ENCODE peak calls at places on chromosomes 4 and X, in seven cellular contexts. One of them, this sample, is unnamed.

GRCh38 chr4:157128395-157128794 is 52.4 kb downstream of the GLRB start:
- DNase-seq in activated CD4-positive, alpha-beta T cell treated with anti-CD3 and anti-CD28 coated beads, Interleukin-2, amount 50 U/mL, for 1 hour: no peak
- DNase-seq in non-pigmented ciliary epithelial cell: no peak
- DNase-seq in ELR: peak
- DNase-seq in stimulated activated CD4-positive, alpha-beta T cell treated with anti-CD3 and anti-CD28 coated beads, Interleukin-4, amount 100 ng/mL, for 4 hours: no peak
- DNase-seq in MCF 10A: peak
- DNase-seq in smooth muscle cell of the brain vasculature: peak
- DNase-seq in this sample: no peak

GRCh38 chr4:7817877-7818675 is 121.6 kb downstream of the AFAP1 start:
- DNase-seq in non-pigmented ciliary epithelial cell: no peak
- DNase-seq in ELR: no peak
- DNase-seq in smooth muscle cell of the brain vasculature: no peak
- DNase-seq in stimulated activated CD4-positive, alpha-beta T cell treated with anti-CD3 and anti-CD28 coated beads, Interleukin-4, amount 100 ng/mL, for 4 hours: no peak
- DNase-seq in activated CD4-positive, alpha-beta T cell treated with anti-CD3 and anti-CD28 coated beads, Interleukin-2, amount 50 U/mL, for 1 hour: no peak
- DNase-seq in MCF 10A: no peak
- DNase-seq in this sample: no peak

GRCh38 chr4:110637408-110638131 is 14.7 kb upstream of the PITX2 start:
- DNase-seq in stimulated activated CD4-positive, alpha-beta T cell treated with anti-CD3 and anti-CD28 coated beads, Interleukin-4, amount 100 ng/mL, for 4 hours: no peak
- DNase-seq in smooth muscle cell of the brain vasculature: no peak
- DNase-seq in MCF 10A: no peak
- DNase-seq in non-pigmented ciliary epithelial cell: no peak
- DNase-seq in ELR: no peak
- DNase-seq in activated CD4-positive, alpha-beta T cell treated with anti-CD3 and anti-CD28 coated beads, Interleukin-2, amount 50 U/mL, for 1 hour: no peak
- DNase-seq in this sample: no peak

GRCh38 chr4:3879681-3880594 is 113.8 kb downstream of the ADRA2C start:
- DNase-seq in activated CD4-positive, alpha-beta T cell treated with anti-CD3 and anti-CD28 coated beads, Interleukin-2, amount 50 U/mL, for 1 hour: peak
- DNase-seq in ELR: no peak
- DNase-seq in stimulated activated CD4-positive, alpha-beta T cell treated with anti-CD3 and anti-CD28 coated beads, Interleukin-4, amount 100 ng/mL, for 4 hours: no peak
- DNase-seq in smooth muscle cell of the brain vasculature: no peak
- DNase-seq in MCF 10A: no peak
- DNase-seq in non-pigmented ciliary epithelial cell: no peak
- DNase-seq in this sample: no peak

GRCh38 chr4:180636696-180637095 is 1606.5 kb upstream of the TENM3 start:
- DNase-seq in activated CD4-positive, alpha-beta T cell treated with anti-CD3 and anti-CD28 coated beads, Interleukin-2, amount 50 U/mL, for 1 hour: no peak
- DNase-seq in ELR: peak
- DNase-seq in stimulated activated CD4-positive, alpha-beta T cell treated with anti-CD3 and anti-CD28 coated beads, Interleukin-4, amount 100 ng/mL, for 4 hours: no peak
- DNase-seq in MCF 10A: peak
- DNase-seq in smooth muscle cell of the brain vasculature: no peak
- DNase-seq in non-pigmented ciliary epithelial cell: peak
- DNase-seq in this sample: no peak

GRCh38 chrX:39821709-39822095 is 276.1 kb downstream of the BCOR start:
- DNase-seq in ELR: no peak
- DNase-seq in activated CD4-positive, alpha-beta T cell treated with anti-CD3 and anti-CD28 coated beads, Interleukin-2, amount 50 U/mL, for 1 hour: no peak
- DNase-seq in non-pigmented ciliary epithelial cell: no peak
- DNase-seq in MCF 10A: no peak
- DNase-seq in smooth muscle cell of the brain vasculature: no peak
- DNase-seq in stimulated activated CD4-positive, alpha-beta T cell treated with anti-CD3 and anti-CD28 coated beads, Interleukin-4, amount 100 ng/mL, for 4 hours: no peak
- DNase-seq in this sample: no peak

GRCh38 chrX:65706041-65706828 is 38.8 kb downstream of the MSN start:
- DNase-seq in non-pigmented ciliary epithelial cell: no peak
- DNase-seq in stimulated activated CD4-positive, alpha-beta T cell treated with anti-CD3 and anti-CD28 coated beads, Interleukin-4, amount 100 ng/mL, for 4 hours: peak
- DNase-seq in ELR: peak
- DNase-seq in activated CD4-positive, alpha-beta T cell treated with anti-CD3 and anti-CD28 coated beads, Interleukin-2, amount 50 U/mL, for 1 hour: no peak
- DNase-seq in MCF 10A: peak
- DNase-seq in smooth muscle cell of the brain vasculature: no peak
- DNase-seq in this sample: no peak

GRCh38 chr4:106430797-106431196 is 62.2 kb upstream of the GIMD1 start:
- DNase-seq in MCF 10A: no peak
- DNase-seq in smooth muscle cell of the brain vasculature: no peak
- DNase-seq in activated CD4-positive, alpha-beta T cell treated with anti-CD3 and anti-CD28 coated beads, Interleukin-2, amount 50 U/mL, for 1 hour: no peak
- DNase-seq in ELR: no peak
- DNase-seq in non-pigmented ciliary epithelial cell: no peak
- DNase-seq in stimulated activated CD4-positive, alpha-beta T cell treated with anti-CD3 and anti-CD28 coated beads, Interleukin-4, amount 100 ng/mL, for 4 hours: no peak
- DNase-seq in this sample: no peak

GRCh38 chr4:26238782-26239647 is 81.8 kb upstream of the RBPJ start:
- DNase-seq in stimulated activated CD4-positive, alpha-beta T cell treated with anti-CD3 and anti-CD28 coated beads, Interleukin-4, amount 100 ng/mL, for 4 hours: no peak
- DNase-seq in ELR: peak
- DNase-seq in activated CD4-positive, alpha-beta T cell treated with anti-CD3 and anti-CD28 coated beads, Interleukin-2, amount 50 U/mL, for 1 hour: no peak
- DNase-seq in MCF 10A: no peak
- DNase-seq in smooth muscle cell of the brain vasculature: no peak
- DNase-seq in non-pigmented ciliary epithelial cell: peak
- DNase-seq in this sample: no peak

GRCh38 chr4:84494518-84494917 is 4.6 kb downstream of the NKX6-1 start:
- DNase-seq in stimulated activated CD4-positive, alpha-beta T cell treated with anti-CD3 and anti-CD28 coated beads, Interleukin-4, amount 100 ng/mL, for 4 hours: no peak
- DNase-seq in activated CD4-positive, alpha-beta T cell treated with anti-CD3 and anti-CD28 coated beads, Interleukin-2, amount 50 U/mL, for 1 hour: no peak
- DNase-seq in non-pigmented ciliary epithelial cell: no peak
- DNase-seq in ELR: no peak
- DNase-seq in MCF 10A: no peak
- DNase-seq in smooth muscle cell of the brain vasculature: no peak
- DNase-seq in this sample: no peak

GRCh38 chrX:91434351-91435168 is at the start of gene PABPC5:
- DNase-seq in ELR: no peak
- DNase-seq in smooth muscle cell of the brain vasculature: peak
- DNase-seq in stimulated activated CD4-positive, alpha-beta T cell treated with anti-CD3 and anti-CD28 coated beads, Interleukin-4, amount 100 ng/mL, for 4 hours: no peak
- DNase-seq in activated CD4-positive, alpha-beta T cell treated with anti-CD3 and anti-CD28 coated beads, Interleukin-2, amount 50 U/mL, for 1 hour: no peak
- DNase-seq in MCF 10A: no peak
- DNase-seq in non-pigmented ciliary epithelial cell: peak
- DNase-seq in this sample: no peak

GRCh38 chrX:23003121-23003520 is 3.4 kb downstream of the DDX53 start:
- DNase-seq in ELR: peak
- DNase-seq in MCF 10A: no peak
- DNase-seq in activated CD4-positive, alpha-beta T cell treated with anti-CD3 and anti-CD28 coated beads, Interleukin-2, amount 50 U/mL, for 1 hour: no peak
- DNase-seq in smooth muscle cell of the brain vasculature: no peak
- DNase-seq in stimulated activated CD4-positive, alpha-beta T cell treated with anti-CD3 and anti-CD28 coated beads, Interleukin-4, amount 100 ng/mL, for 4 hours: no peak
- DNase-seq in non-pigmented ciliary epithelial cell: peak
- DNase-seq in this sample: no peak

GRCh38 chr4:159328766-159329165 is 225.9 kb downstream of the RAPGEF2 start:
- DNase-seq in activated CD4-positive, alpha-beta T cell treated with anti-CD3 and anti-CD28 coated beads, Interleukin-2, amount 50 U/mL, for 1 hour: no peak
- DNase-seq in MCF 10A: no peak
- DNase-seq in stimulated activated CD4-positive, alpha-beta T cell treated with anti-CD3 and anti-CD28 coated beads, Interleukin-4, amount 100 ng/mL, for 4 hours: no peak
- DNase-seq in smooth muscle cell of the brain vasculature: no peak
- DNase-seq in ELR: no peak
- DNase-seq in non-pigmented ciliary epithelial cell: no peak
- DNase-seq in this sample: no peak

GRCh38 chr4:48027653-48028052 is 11.1 kb downstream of the NIPAL1 start:
- DNase-seq in activated CD4-positive, alpha-beta T cell treated with anti-CD3 and anti-CD28 coated beads, Interleukin-2, amount 50 U/mL, for 1 hour: no peak
- DNase-seq in ELR: no peak
- DNase-seq in stimulated activated CD4-positive, alpha-beta T cell treated with anti-CD3 and anti-CD28 coated beads, Interleukin-4, amount 100 ng/mL, for 4 hours: no peak
- DNase-seq in smooth muscle cell of the brain vasculature: no peak
- DNase-seq in non-pigmented ciliary epithelial cell: no peak
- DNase-seq in MCF 10A: no peak
- DNase-seq in this sample: no peak

GRCh38 chrX:121851033-121851432 is 803.6 kb downstream of the GLUD2 start:
- DNase-seq in stimulated activated CD4-positive, alpha-beta T cell treated with anti-CD3 and anti-CD28 coated beads, Interleukin-4, amount 100 ng/mL, for 4 hours: no peak
- DNase-seq in activated CD4-positive, alpha-beta T cell treated with anti-CD3 and anti-CD28 coated beads, Interleukin-2, amount 50 U/mL, for 1 hour: no peak
- DNase-seq in MCF 10A: peak
- DNase-seq in smooth muscle cell of the brain vasculature: peak
- DNase-seq in ELR: peak
- DNase-seq in non-pigmented ciliary epithelial cell: no peak
- DNase-seq in this sample: no peak

GRCh38 chr4:42638993-42639392 is 17.9 kb downstream of the ATP8A1 start:
- DNase-seq in stimulated activated CD4-positive, alpha-beta T cell treated with anti-CD3 and anti-CD28 coated beads, Interleukin-4, amount 100 ng/mL, for 4 hours: no peak
- DNase-seq in activated CD4-positive, alpha-beta T cell treated with anti-CD3 and anti-CD28 coated beads, Interleukin-2, amount 50 U/mL, for 1 hour: no peak
- DNase-seq in smooth muscle cell of the brain vasculature: no peak
- DNase-seq in MCF 10A: no peak
- DNase-seq in ELR: no peak
- DNase-seq in non-pigmented ciliary epithelial cell: no peak
- DNase-seq in this sample: no peak

GRCh38 chrX:29911673-29912072 is 303.7 kb upstream of the MAGEB2 start:
- DNase-seq in MCF 10A: peak
- DNase-seq in smooth muscle cell of the brain vasculature: no peak
- DNase-seq in stimulated activated CD4-positive, alpha-beta T cell treated with anti-CD3 and anti-CD28 coated beads, Interleukin-4, amount 100 ng/mL, for 4 hours: no peak
- DNase-seq in activated CD4-positive, alpha-beta T cell treated with anti-CD3 and anti-CD28 coated beads, Interleukin-2, amount 50 U/mL, for 1 hour: no peak
- DNase-seq in ELR: no peak
- DNase-seq in non-pigmented ciliary epithelial cell: no peak
- DNase-seq in this sample: no peak

GRCh38 chrX:85928606-85929005 is 118.8 kb downstream of the CHM start:
- DNase-seq in stimulated activated CD4-positive, alpha-beta T cell treated with anti-CD3 and anti-CD28 coated beads, Interleukin-4, amount 100 ng/mL, for 4 hours: no peak
- DNase-seq in activated CD4-positive, alpha-beta T cell treated with anti-CD3 and anti-CD28 coated beads, Interleukin-2, amount 50 U/mL, for 1 hour: no peak
- DNase-seq in ELR: no peak
- DNase-seq in non-pigmented ciliary epithelial cell: no peak
- DNase-seq in MCF 10A: no peak
- DNase-seq in smooth muscle cell of the brain vasculature: no peak
- DNase-seq in this sample: no peak

GRCh38 chr4:10587697-10588096 is 96.9 kb downstream of the CLNK start:
- DNase-seq in non-pigmented ciliary epithelial cell: no peak
- DNase-seq in activated CD4-positive, alpha-beta T cell treated with anti-CD3 and anti-CD28 coated beads, Interleukin-2, amount 50 U/mL, for 1 hour: no peak
- DNase-seq in stimulated activated CD4-positive, alpha-beta T cell treated with anti-CD3 and anti-CD28 coated beads, Interleukin-4, amount 100 ng/mL, for 4 hours: peak
- DNase-seq in MCF 10A: no peak
- DNase-seq in ELR: no peak
- DNase-seq in smooth muscle cell of the brain vasculature: no peak
- DNase-seq in this sample: peak

GRCh38 chr4:121269001-121269400 is 104.9 kb upstream of the TNIP3 start:
- DNase-seq in non-pigmented ciliary epithelial cell: no peak
- DNase-seq in smooth muscle cell of the brain vasculature: no peak
- DNase-seq in stimulated activated CD4-positive, alpha-beta T cell treated with anti-CD3 and anti-CD28 coated beads, Interleukin-4, amount 100 ng/mL, for 4 hours: no peak
- DNase-seq in ELR: no peak
- DNase-seq in activated CD4-positive, alpha-beta T cell treated with anti-CD3 and anti-CD28 coated beads, Interleukin-2, amount 50 U/mL, for 1 hour: no peak
- DNase-seq in MCF 10A: no peak
- DNase-seq in this sample: no peak

GRCh38 chr4:3677671-3678070 is 88.5 kb upstream of the ADRA2C start:
- DNase-seq in MCF 10A: no peak
- DNase-seq in smooth muscle cell of the brain vasculature: no peak
- DNase-seq in non-pigmented ciliary epithelial cell: no peak
- DNase-seq in stimulated activated CD4-positive, alpha-beta T cell treated with anti-CD3 and anti-CD28 coated beads, Interleukin-4, amount 100 ng/mL, for 4 hours: no peak
- DNase-seq in ELR: no peak
- DNase-seq in activated CD4-positive, alpha-beta T cell treated with anti-CD3 and anti-CD28 coated beads, Interleukin-2, amount 50 U/mL, for 1 hour: no peak
- DNase-seq in this sample: no peak

GRCh38 chrX:68685722-68686683 is 38.5 kb downstream of the STARD8 start:
- DNase-seq in activated CD4-positive, alpha-beta T cell treated with anti-CD3 and anti-CD28 coated beads, Interleukin-2, amount 50 U/mL, for 1 hour: no peak
- DNase-seq in non-pigmented ciliary epithelial cell: no peak
- DNase-seq in ELR: peak
- DNase-seq in stimulated activated CD4-positive, alpha-beta T cell treated with anti-CD3 and anti-CD28 coated beads, Interleukin-4, amount 100 ng/mL, for 4 hours: no peak
- DNase-seq in MCF 10A: no peak
- DNase-seq in smooth muscle cell of the brain vasculature: no peak
- DNase-seq in this sample: no peak

GRCh38 chr4:73705056-73705432 is 35.3 kb upstream of the CXCL8 start:
- DNase-seq in MCF 10A: peak
- DNase-seq in smooth muscle cell of the brain vasculature: no peak
- DNase-seq in stimulated activated CD4-positive, alpha-beta T cell treated with anti-CD3 and anti-CD28 coated beads, Interleukin-4, amount 100 ng/mL, for 4 hours: no peak
- DNase-seq in non-pigmented ciliary epithelial cell: no peak
- DNase-seq in activated CD4-positive, alpha-beta T cell treated with anti-CD3 and anti-CD28 coated beads, Interleukin-2, amount 50 U/mL, for 1 hour: no peak
- DNase-seq in ELR: peak
- DNase-seq in this sample: no peak

GRCh38 chr4:3391422-3391821 is 50.3 kb upstream of the HGFAC start:
- DNase-seq in non-pigmented ciliary epithelial cell: no peak
- DNase-seq in stimulated activated CD4-positive, alpha-beta T cell treated with anti-CD3 and anti-CD28 coated beads, Interleukin-4, amount 100 ng/mL, for 4 hours: no peak
- DNase-seq in ELR: no peak
- DNase-seq in MCF 10A: no peak
- DNase-seq in smooth muscle cell of the brain vasculature: no peak
- DNase-seq in activated CD4-positive, alpha-beta T cell treated with anti-CD3 and anti-CD28 coated beads, Interleukin-2, amount 50 U/mL, for 1 hour: no peak
- DNase-seq in this sample: no peak

GRCh38 chrX:10189317-10190268 is 32.8 kb downstream of the CLCN4 start:
- DNase-seq in non-pigmented ciliary epithelial cell: no peak
- DNase-seq in smooth muscle cell of the brain vasculature: peak
- DNase-seq in stimulated activated CD4-positive, alpha-beta T cell treated with anti-CD3 and anti-CD28 coated beads, Interleukin-4, amount 100 ng/mL, for 4 hours: peak
- DNase-seq in MCF 10A: peak
- DNase-seq in activated CD4-positive, alpha-beta T cell treated with anti-CD3 and anti-CD28 coated beads, Interleukin-2, amount 50 U/mL, for 1 hour: peak
- DNase-seq in ELR: peak
- DNase-seq in this sample: peak

This sample was measured in activated T-helper 2 cell treated with anti-CD3 and anti-CD28 coated beads, Interferon-gamma antibody, Interleukin-2, Interleukin-4, amounts not matched to agents 10 μg/mL and 5 μg/mL and 100 μg/mL, durations not matched to agents 14 hours and 24 hours and 36 hours.